ENCODE peak calls at places on chromosomes 7 and 10, in five cellular contexts. D is GM23338; O is CD8-positive, alpha-beta T cell; X is IMR-90; N is lower lobe of right lung. L is an unnamed sample.

GRCh38 chr10:17993361-17993760 is 41.6 kb downstream of the SLC39A12 start:
- DNase-seq in N (no peak), O (no peak), X (peak), D (no peak), L (no peak)

GRCh38 chr10:50431118-50431517 is 179.8 kb upstream of the ASAH2 start:
- DNase-seq in O (no peak), X (peak), D (no peak), N (no peak), L (no peak)

GRCh38 chr10:53006663-53007610 is 234.4 kb upstream of the MBL2 start:
- DNase-seq in D (no peak), N (no peak), O (no peak), X (no peak), L (no peak)

GRCh38 chr7:10708447-10708846 is 265.2 kb upstream of the PHF14 start:
- DNase-seq in X (no peak), O (no peak), D (peak), N (no peak), L (no peak)

GRCh38 chr10:92103376-92104084 is 180.0 kb downstream of the BTAF1 start:
- DNase-seq in O (no peak), D (no peak), N (no peak), X (peak), L (no peak)

GRCh38 chr10:13809447-13809846 is 222.7 kb downstream of the PRPF18 start:
- DNase-seq in O (no peak), N (no peak), X (no peak), D (peak), L (no peak)

GRCh38 chr7:22730921-22731654 is 4.1 kb downstream of the IL6 start:
- DNase-seq in N (no peak), D (no peak), X (peak), O (no peak), L (no peak)

GRCh38 chr10:81367132-81367531 is 507.9 kb upstream of the NRG3 start:
- DNase-seq in X (no peak), N (no peak), O (no peak), D (no peak), L (no peak)

GRCh38 chr10:60521974-60522405 is 132.3 kb upstream of the ANK3 start:
- DNase-seq in X (peak), D (peak), O (no peak), N (no peak), L (no peak)

GRCh38 chr7:152086513-152086912 is 61.0 kb downstream of the GALNT11 start:
- DNase-seq in X (no peak), O (no peak), D (no peak), N (no peak), L (no peak)

GRCh38 chr7:99623091-99623693 is 6.4 kb downstream of the ZSCAN25 start:
- DNase-seq in N (no peak), X (no peak), D (no peak), O (no peak), L (peak)

GRCh38 chr10:122234416-122234815 is 36.7 kb upstream of the BTBD16 start:
- DNase-seq in O (no peak), D (no peak), N (no peak), X (peak), L (no peak)

GRCh38 chr10:11742009-11742778 is at the start of gene ECHDC3:
- DNase-seq in O (peak), N (peak), D (peak), X (no peak), L (peak)

GRCh38 chr7:73436031-73436929 is 2.7 kb downstream of the FZD9 start:
- DNase-seq in X (no peak), O (no peak), D (no peak), N (no peak), L (no peak)

GRCh38 chr10:132450825-132451505 is 54.0 kb downstream of the PWWP2B start:
- DNase-seq in X (no peak), O (no peak), D (no peak), N (peak), L (no peak)

GRCh38 chr7:121448429-121448828 is 52.3 kb upstream of the FAM3C start:
- DNase-seq in D (no peak), O (no peak), X (no peak), N (no peak), L (no peak)

GRCh38 chr10:82742478-82742877 is 867.5 kb downstream of the NRG3 start:
- DNase-seq in N (no peak), X (no peak), O (no peak), D (peak), L (no peak)

GRCh38 chr10:97861351-97861750 is 11.7 kb downstream of the GOLGA7B start:
- DNase-seq in O (no peak), X (peak), D (no peak), N (no peak), L (no peak)

GRCh38 chr10:131033166-131034085 is 278.1 kb downstream of the TCERG1L start:
- DNase-seq in O (no peak), N (no peak), D (no peak), X (no peak), L (no peak)

GRCh38 chr10:86520871-86521619 is 547 bp downstream of the WAPL start:
- DNase-seq in X (peak), O (no peak), D (peak), N (peak), L (peak)

GRCh38 chr7:26466007-26466406 is 174.3 kb downstream of the SNX10 start:
- DNase-seq in O (no peak), X (no peak), D (no peak), N (no peak), L (no peak)

GRCh38 chr10:43939939-43940810 is 291.5 kb upstream of the ZNF32 start:
- DNase-seq in N (no peak), O (no peak), X (peak), D (no peak), L (no peak)

GRCh38 chr7:19575909-19576557 is 132.8 kb downstream of the POLR1F start:
- DNase-seq in O (no peak), D (no peak), X (no peak), N (no peak), L (no peak)

GRCh38 chr7:45881280-45881758 is 7.0 kb upstream of the IGFBP1 start:
- DNase-seq in N (no peak), O (no peak), D (no peak), X (no peak), L (no peak)

GRCh38 chr7:45881759-45882464 is 6.4 kb upstream of the IGFBP1 start:
- DNase-seq in N (no peak), O (no peak), D (no peak), X (peak), L (no peak)

GRCh38 chr7:45884136-45884535 is 4.2 kb upstream of the IGFBP1 start:
- DNase-seq in X (no peak), O (no peak), D (no peak), N (no peak), L (no peak)

GRCh38 chr7:45880433-45880860 is 7.6 kb upstream of the CCDC201 start:
- DNase-seq in N (no peak), D (no peak), O (no peak), X (no peak), L (no peak)

GRCh38 chr7:45882465-45882810 is 5.8 kb upstream of the IGFBP1 start:
- DNase-seq in D (no peak), N (no peak), X (no peak), O (no peak), L (no peak)
- H3K27ac ChIP-seq in D (no peak), N (no peak), X (peak), O (no peak), L (no peak)

DNA sequence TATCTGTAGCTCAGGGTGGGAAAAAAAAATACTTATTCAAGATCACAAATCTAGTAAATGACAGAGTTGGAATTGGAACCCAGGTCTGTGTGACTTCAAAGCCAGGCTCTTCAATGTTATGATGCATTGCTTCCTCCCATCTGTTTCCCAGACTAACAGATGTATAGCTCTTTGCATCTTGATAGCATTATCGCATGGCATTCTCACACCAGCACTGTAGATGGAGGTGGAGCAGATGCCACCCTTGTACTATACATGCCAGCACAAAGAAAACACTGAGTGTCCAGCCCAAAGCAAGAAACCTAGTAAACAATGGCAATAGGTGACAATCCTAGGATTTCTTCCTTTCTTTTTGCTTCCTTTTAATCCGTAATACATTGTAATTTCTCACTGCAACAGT is 497.3 kb downstream of the NEBL start:
- DNase-seq in X (no peak), N (no peak), D (no peak), O (no peak), L (no peak)
- H3K27ac ChIP-seq in X (no peak), N (no peak), D (no peak), O (no peak), L (no peak)

GRCh38 chr7:55018361-55019328 is at the start of gene EGFR:
- DNase-seq in X (peak), N (peak), O (no peak), D (peak), L (no peak)
- H3K27ac ChIP-seq in X (peak), N (peak), O (no peak), D (no peak), L (no peak)

GRCh38 chr7:138460176-138460648 is at the start of gene TRIM24:
- DNase-seq in D (no peak), N (no peak), X (peak), O (no peak), L (peak)

GRCh38 chr7:138459300-138460175 is 521 bp upstream of the TRIM24 start:
- DNase-seq in X (no peak), O (peak), D (peak), N (peak), L (peak)

GRCh38 chr7:138456220-138456619 is 3.8 kb upstream of the TRIM24 start:
- DNase-seq in O (no peak), X (no peak), D (no peak), N (no peak), L (no peak)

GRCh38 chr7:138460649-138461607 is 869 bp downstream of the TRIM24 start:
- DNase-seq in O (peak), N (peak), D (peak), X (peak), L (peak)

DNA sequence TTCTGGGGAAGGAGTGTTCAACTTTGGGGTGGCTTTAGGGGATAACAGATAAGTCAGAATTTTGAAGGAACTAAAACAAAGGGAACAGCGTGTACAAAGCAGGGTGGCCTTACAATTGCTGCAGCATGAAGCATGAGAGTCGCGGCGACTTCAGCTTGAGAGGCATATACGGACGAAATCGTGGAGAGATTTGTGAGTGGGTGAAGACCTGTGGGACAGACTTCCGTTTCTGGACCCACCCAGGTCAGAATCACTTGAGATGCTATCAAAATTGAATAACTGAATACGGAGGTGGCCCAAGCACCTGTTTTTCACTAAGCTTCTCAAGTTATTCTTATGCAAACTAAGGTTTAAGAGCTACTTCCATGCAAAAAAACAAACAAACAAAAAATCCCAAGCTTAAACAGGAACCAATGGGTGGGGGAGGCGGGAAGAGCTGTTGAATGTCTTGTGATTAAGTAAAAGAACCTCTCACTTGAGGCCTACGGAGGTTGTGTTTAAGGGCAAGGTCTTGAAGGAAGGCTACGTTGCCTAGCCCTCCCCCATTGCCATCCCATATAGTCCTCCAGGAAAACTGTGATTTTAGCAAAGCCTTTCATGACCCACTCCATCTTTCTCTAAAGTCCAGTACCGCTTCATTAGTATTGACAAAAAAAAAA is 1.4 kb upstream of the TRIM24 start:
- DNase-seq in N (no peak), D (peak), X (no peak), O (no peak), L (no peak)
- H3K27ac ChIP-seq in N (no peak), D (peak), X (no peak), O (no peak), L (no peak)

GRCh38 chr7:37251222-37251621 is 197.4 kb downstream of the ELMO1 start:
- DNase-seq in D (no peak), X (no peak), O (no peak), N (no peak), L (no peak)

GRCh38 chr7:37259381-37259821 is 189.3 kb downstream of the ELMO1 start:
- DNase-seq in D (no peak), X (no peak), N (no peak), O (no peak), L (no peak)

GRCh38 chr7:37256631-37257030 is 192.0 kb downstream of the ELMO1 start:
- DNase-seq in N (no peak), O (no peak), X (no peak), D (no peak), L (no peak)

DNA sequence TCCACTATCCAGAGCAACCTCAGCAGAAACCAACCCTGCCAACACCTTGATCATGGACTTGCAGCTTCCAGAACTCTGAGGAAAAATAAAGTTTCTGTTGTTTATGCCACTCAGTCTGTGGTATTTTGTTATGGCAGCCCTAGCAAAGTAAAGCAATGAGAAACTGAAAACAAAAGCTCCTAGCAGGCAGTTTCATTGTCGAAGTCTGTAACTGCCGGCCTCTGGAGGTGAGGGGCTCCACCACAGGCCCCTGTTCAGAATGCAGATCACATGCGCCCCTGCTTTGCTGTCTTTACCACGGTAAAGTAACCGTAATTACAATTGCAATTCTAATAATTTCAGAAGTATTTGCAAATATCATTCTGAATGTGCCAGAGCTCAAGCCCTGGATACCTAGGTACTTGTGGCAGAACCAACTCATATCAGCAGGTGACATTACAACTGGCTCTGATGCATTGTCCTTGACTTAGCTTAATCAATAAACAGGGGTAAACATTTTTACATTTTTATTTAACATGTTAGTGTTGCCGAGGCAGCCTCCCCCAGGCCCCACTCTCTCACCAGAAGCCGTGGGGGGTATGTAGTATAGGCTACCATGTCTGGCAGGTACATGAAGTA is 193.2 kb downstream of the ELMO1 start:
- DNase-seq in O (no peak), D (no peak), X (no peak), N (no peak), L (no peak)
- H3K27ac ChIP-seq in O (no peak), D (peak), X (no peak), N (no peak), L (peak)

GRCh38 chr7:41984888-41985287 is 252.1 kb downstream of the GLI3 start:
- DNase-seq in N (no peak), O (no peak), X (peak), D (no peak), L (no peak)
- H3K27ac ChIP-seq in N (no peak), O (no peak), X (no peak), D (no peak), L (no peak)

GRCh38 chr10:130009228-130009627 is 45.2 kb upstream of the EBF3 start:
- DNase-seq in X (no peak), D (no peak), N (no peak), O (no peak), L (no peak)
- H3K27ac ChIP-seq in X (no peak), D (no peak), N (no peak), O (no peak), L (no peak)

GRCh38 chr7:78489851-78490250 is 691.3 kb downstream of the PHTF2 start:
- DNase-seq in D (no peak), N (no peak), X (no peak), O (no peak), L (no peak)
- H3K27ac ChIP-seq in D (peak), N (no peak), X (no peak), O (no peak), L (no peak)

L was measured in CD4-positive, alpha-beta memory T cell.